ENCODE peak calls at places on chromosomes 13 and 19, in five cellular contexts. J is ovary; S is naive thymus-derived CD4-positive, alpha-beta T cell; B is left ventricle myocardium inferior; O is thoracic aorta. X is an unnamed sample. For H3K36me3, the result is how much of the 10 kb centered on the place peaks cover.

GRCh38 chr13:90016688-90017087 is 1330.8 kb upstream of the MIR17HG start:
- DNase-seq in J (no peak), B (no peak), O (no peak), S (no peak), X (no peak)

GRCh38 chr13:106286811-106287210 is 248.7 kb downstream of the EFNB2 start:
- DNase-seq in S (no peak), O (no peak), B (no peak), J (no peak), X (no peak)

GRCh38 chr19:4707956-4708650 is 15.5 kb downstream of the DPP9 start:
- DNase-seq in S (no peak), J (peak), O (no peak), B (peak), X (peak)

GRCh38 chr13:73767747-73768315 is 366.4 kb downstream of the KLF12 start:
- DNase-seq in S (no peak), J (no peak), O (no peak), B (no peak), X (no peak)

GRCh38 chr13:40974460-40975407 is 44.4 kb downstream of the ELF1 start:
- DNase-seq in O (no peak), S (peak), J (no peak), B (no peak), X (peak)

GRCh38 chr19:5298502-5298901 is 42.1 kb downstream of the PTPRS start:
- DNase-seq in B (no peak), O (no peak), J (no peak), S (no peak), X (no peak)

GRCh38 chr19:36605101-36605838 is at the start of gene ZNF382:
- DNase-seq in O (peak), B (peak), S (peak), J (peak), X (peak)

GRCh38 chr19:19319725-19320361 is 466 bp downstream of the SUGP1 start:
- DNase-seq in B (no peak), J (peak), O (no peak), S (no peak), X (no peak)

GRCh38 chr19:38658462-38659306 is 11.2 kb downstream of the ACTN4 start:
- DNase-seq in J (peak), S (no peak), O (no peak), B (no peak), X (peak)

DNA sequence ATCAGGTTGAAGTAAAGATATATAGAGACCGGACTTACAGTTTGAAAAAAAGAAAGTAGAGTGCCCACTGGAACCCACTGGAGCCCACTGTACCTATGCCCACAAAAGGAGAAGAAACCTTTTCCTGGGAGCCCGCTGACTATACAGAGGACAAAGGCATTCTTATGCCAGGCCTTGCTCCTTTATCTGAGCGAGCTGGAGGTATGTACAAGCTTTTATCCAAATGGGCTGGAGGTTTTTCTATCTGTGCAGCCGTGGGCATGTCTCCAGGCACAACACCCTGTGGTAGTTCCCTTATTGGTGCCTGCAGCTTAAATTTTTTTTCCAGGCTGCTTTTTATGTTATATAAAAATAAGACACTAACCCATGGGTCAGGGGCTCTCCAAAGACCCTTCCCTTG is 8.4 kb downstream of the ZNF234 start:
- DNase-seq in O (no peak), J (no peak), S (no peak), B (no peak), X (no peak)
- H3K36me3 ChIP-seq in O (half or more), J (under half), S (half or more), B (half or more), X (half or more)

GRCh38 chr13:20461481-20461859 is 64.2 kb downstream of the CRYL1 start:
- DNase-seq in B (no peak), J (no peak), O (no peak), S (no peak), X (peak)
- H3K4me3 ChIP-seq in B (no peak), J (no peak), O (no peak), S (no peak), X (no peak)

GRCh38 chr13:77215543-77215942 is 111.4 kb downstream of the MYCBP2 start:
- DNase-seq in B (no peak), J (no peak), S (no peak), O (no peak), X (no peak)

GRCh38 chr13:77218274-77218673 is 108.6 kb downstream of the MYCBP2 start:
- DNase-seq in J (no peak), S (no peak), O (no peak), B (no peak), X (no peak)

GRCh38 chr13:77222000-77222690 is 104.7 kb downstream of the MYCBP2 start:
- DNase-seq in B (no peak), O (no peak), S (no peak), J (no peak), X (no peak)

GRCh38 chr13:77222909-77223308 is 104.0 kb downstream of the MYCBP2 start:
- DNase-seq in O (no peak), B (no peak), S (no peak), J (no peak), X (no peak)

DNA sequence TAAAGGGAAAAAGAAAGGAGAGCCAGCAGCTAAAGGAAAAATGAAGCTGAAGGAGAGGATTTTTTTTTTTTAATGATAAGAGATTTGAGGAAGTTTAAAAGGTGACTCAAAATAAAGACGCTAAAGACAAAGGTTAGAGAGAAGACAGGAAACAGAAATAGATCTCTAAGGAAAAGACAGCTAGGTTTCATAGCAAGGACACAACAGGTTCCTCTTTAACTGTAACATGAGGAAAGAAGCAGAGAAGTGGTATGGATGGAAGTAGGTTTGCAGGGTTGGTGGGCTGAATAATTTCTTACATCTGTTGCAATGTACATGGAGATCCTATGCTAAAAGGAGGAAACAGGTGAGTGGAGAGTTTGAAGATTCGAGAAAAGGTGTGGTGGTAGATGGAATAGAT is 107.5 kb downstream of the MYCBP2 start:
- DNase-seq in J (no peak), O (no peak), S (no peak), B (no peak), X (no peak)
- H3K27ac ChIP-seq in J (no peak), O (no peak), S (no peak), B (no peak), X (no peak)

GRCh38 chr13:113634279-113635047 is 23.5 kb downstream of the ATP4B start:
- DNase-seq in O (no peak), J (no peak), B (peak), S (peak), X (no peak)

GRCh38 chr13:113636266-113636963 is 21.6 kb downstream of the ATP4B start:
- DNase-seq in J (no peak), S (no peak), B (peak), O (no peak), X (no peak)

GRCh38 chr13:113637262-113638160 is 20.5 kb downstream of the ATP4B start:
- DNase-seq in B (peak), O (no peak), S (no peak), J (no peak), X (no peak)

GRCh38 chr13:113635048-113635420 is 23.0 kb downstream of the ATP4B start:
- DNase-seq in S (no peak), J (no peak), O (no peak), B (peak), X (no peak)

DNA sequence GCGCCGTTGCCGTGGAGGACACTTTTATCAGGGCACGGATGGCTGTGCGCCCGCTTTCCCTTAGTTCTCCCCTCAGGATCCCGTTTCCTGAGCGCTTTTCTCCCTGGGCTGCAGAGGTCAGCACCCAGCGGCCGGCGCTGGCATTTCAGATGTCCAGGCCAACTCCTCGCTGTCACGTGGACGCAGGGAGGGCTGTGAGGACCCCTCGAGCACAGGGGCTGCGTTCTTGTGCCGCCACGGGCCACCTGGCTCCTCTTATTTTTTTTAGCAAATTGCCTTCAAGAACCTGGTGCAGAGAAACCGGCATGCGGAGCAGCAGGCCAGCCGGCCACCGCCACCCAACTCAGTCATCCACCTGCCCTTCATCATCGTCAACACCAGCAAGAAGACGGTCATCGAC is 22.3 kb downstream of the ATP4B start:
- DNase-seq in B (peak), O (no peak), S (no peak), J (no peak), X (no peak)
- H3K36me3 ChIP-seq in B (half or more), O (under half), S (under half), J (under half), X (half or more)

GRCh38 chr19:51507640-51508058 is 6.0 kb upstream of the SIGLEC12 start:
- DNase-seq in J (no peak), O (no peak), B (no peak), S (no peak), X (no peak)

GRCh38 chr19:51507209-51507608 is 5.6 kb upstream of the SIGLEC12 start:
- DNase-seq in B (no peak), O (no peak), J (no peak), S (no peak), X (no peak)

GRCh38 chr19:51508059-51508733 is 6.6 kb upstream of the SIGLEC12 start:
- DNase-seq in O (no peak), S (no peak), B (no peak), J (no peak), X (no peak)

GRCh38 chr19:51511353-51511752 is 9.8 kb upstream of the SIGLEC12 start:
- DNase-seq in J (no peak), B (no peak), O (no peak), S (no peak), X (no peak)

GRCh38 chr19:51509823-51510660 is 8.4 kb upstream of the SIGLEC12 start:
- DNase-seq in J (no peak), O (no peak), B (no peak), S (no peak), X (no peak)
- H3K4me3 ChIP-seq in J (no peak), O (no peak), B (no peak), S (no peak), X (no peak)

DNA sequence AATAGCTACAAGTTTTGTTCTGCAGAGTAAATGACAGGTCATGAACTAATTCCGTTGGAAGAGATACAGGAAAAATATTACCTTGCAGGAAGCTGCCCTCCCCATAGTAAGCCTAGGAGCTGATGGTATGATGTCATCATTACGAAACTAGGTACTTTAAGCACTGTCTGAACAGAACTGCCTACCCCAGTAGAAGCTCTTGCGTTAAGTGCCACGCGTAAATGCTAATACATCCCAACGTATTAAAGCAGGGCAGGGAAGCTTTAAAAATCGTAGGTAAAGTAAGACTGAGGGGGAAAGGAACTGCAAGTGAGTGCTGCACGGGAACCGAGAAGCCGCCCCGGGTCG is 572 bp downstream of the UGGT2 start:
- DNase-seq in O (no peak), S (no peak), J (no peak), B (no peak), X (peak)
- H3K27ac ChIP-seq in O (peak), S (no peak), J (peak), B (peak), X (peak)

GRCh38 chr19:46838160-46838559 is 12.5 kb downstream of the AP2S1 start:
- DNase-seq in J (no peak), O (no peak), B (no peak), S (no peak), X (no peak)
- H3K36me3 ChIP-seq in J (under half), O (under half), B (under half), S (under half), X (half or more)